ENCODE peak calls at places on chromosomes 5 and 9, in six cellular contexts. V is Kasumi-1, K is nephron progenitor cell, H is WERI-Rb-1, E is NCI-H187 treated with DMSO at 0.1 percent for 48 hours, Z is brain microvascular endothelial cell. W is an unnamed sample.

GRCh38 chr5:65830856-65831255 is 95.5 kb upstream of the ERBIN start:
- DNase-seq in V (no peak), K (no peak), H (no peak), E (no peak), Z (no peak), W (no peak)

GRCh38 chr9:36867672-36868471 is 166.2 kb downstream of the PAX5 start:
- DNase-seq in V (no peak), K (no peak), H (no peak), E (no peak), Z (no peak), W (no peak)

GRCh38 chr5:60370508-60370907 is 329.5 kb downstream of the DEPDC1B start:
- DNase-seq in V (no peak), K (no peak), H (no peak), E (no peak), Z (no peak), W (no peak)

GRCh38 chr9:109256381-109256780 is 64.5 kb downstream of the EPB41L4B start:
- DNase-seq in V (no peak), K (no peak), H (no peak), E (no peak), Z (no peak), W (no peak)

GRCh38 chr9:32703635-32704034 is 68.2 kb upstream of the TAF1L start:
- DNase-seq in V (peak), K (no peak), H (no peak), E (no peak), Z (no peak), W (no peak)

GRCh38 chr5:33315170-33315569 is 125.6 kb upstream of the TARS1 start:
- DNase-seq in V (no peak), K (no peak), H (no peak), E (no peak), Z (no peak), W (no peak)

GRCh38 chr5:145718956-145719355 is 116.2 kb downstream of the PRELID2 start:
- DNase-seq in V (no peak), K (no peak), H (no peak), E (no peak), Z (peak), W (no peak)

GRCh38 chr5:444226-444625 is 1.2 kb downstream of the EXOC3 start:
- DNase-seq in V (no peak), K (no peak), H (no peak), E (no peak), Z (no peak), W (no peak)

GRCh38 chr9:99680191-99680590 is 141.5 kb upstream of the NR4A3 start:
- DNase-seq in V (no peak), K (no peak), H (no peak), E (no peak), Z (peak), W (no peak)

GRCh38 chr5:6632324-6632930 is 417 bp downstream of the NSUN2 start:
- DNase-seq in V (peak), K (no peak), H (peak), E (no peak), Z (peak), W (no peak)

GRCh38 chr9:68842568-68842967 is 137.5 kb downstream of the PIP5K1B start:
- DNase-seq in V (no peak), K (no peak), H (no peak), E (no peak), Z (no peak), W (no peak)

GRCh38 chr5:149195337-149195887 is 54.1 kb downstream of the ABLIM3 start:
- DNase-seq in V (no peak), K (no peak), H (no peak), E (no peak), Z (no peak), W (no peak)

GRCh38 chr9:33350310-33350709 is 52.1 kb downstream of the AQP7 start:
- DNase-seq in V (no peak), K (no peak), H (no peak), E (no peak), Z (peak), W (no peak)

GRCh38 chr5:125199968-125200841 is 453.8 kb upstream of the ZNF608 start:
- DNase-seq in V (no peak), K (peak), H (peak), E (peak), Z (no peak), W (no peak)

GRCh38 chr9:110316255-110316921 is 21.3 kb downstream of the TXNDC8 start:
- DNase-seq in V (peak), K (no peak), H (no peak), E (no peak), Z (no peak), W (no peak)

GRCh38 chr5:60208681-60209080 is 315.2 kb upstream of the PDE4D start:
- DNase-seq in V (no peak), K (no peak), H (no peak), E (no peak), Z (no peak), W (no peak)

GRCh38 chr5:149745-150450 is 41.4 kb upstream of the LRRC14B start:
- DNase-seq in V (no peak), K (no peak), H (no peak), E (no peak), Z (no peak), W (no peak)

GRCh38 chr9:110256392-110257096 is at the start of gene TXN:
- DNase-seq in V (peak), K (peak), H (peak), E (no peak), Z (peak), W (peak)

GRCh38 chr5:154740483-154740882 is 14.7 kb upstream of the LARP1 start:
- DNase-seq in V (no peak), K (no peak), H (no peak), E (no peak), Z (no peak), W (no peak)

GRCh38 chr9:81125446-81126092 is 563.8 kb downstream of the TLE1 start:
- DNase-seq in V (no peak), K (no peak), H (no peak), E (no peak), Z (no peak), W (no peak)